ENCODE peak calls at places on chromosomes 12 and 14, in ten cellular contexts. X is fibroblast of lung, J is NB4, M is left lung, F is IMR-90, D is transverse colon, E is suprapubic skin, U is lung, R is heart right ventricle, S is choroid plexus epithelial cell. N is an unnamed sample.

GRCh38 chr14:69877492-69877891 is 1.7 kb upstream of the SMOC1 start:
- DNase-seq in X (peak), D (no peak), M (no peak), U (no peak), S (peak), E (no peak), F (peak), J (peak), R (no peak), N (peak)

GRCh38 chr12:108306014-108306501 is 33.1 kb downstream of the CMKLR1 start:
- DNase-seq in J (peak), R (no peak), U (no peak), E (peak), D (no peak), M (no peak), X (no peak), F (peak), S (peak), N (peak)

GRCh38 chr12:22899184-22899583 is 274.2 kb downstream of the ETNK1 start:
- DNase-seq in F (no peak), S (no peak), D (no peak), E (no peak), M (no peak), X (no peak), U (no peak), R (no peak), J (no peak), N (no peak)

GRCh38 chr12:88185988-88186387 is 43.9 kb downstream of the TMTC3 start:
- DNase-seq in J (no peak), M (no peak), D (no peak), U (no peak), R (no peak), E (no peak), F (peak), S (peak), X (peak), N (peak)

GRCh38 chr14:61838661-61839060 is 76.4 kb downstream of the SNAPC1 start:
- DNase-seq in S (peak), M (no peak), X (peak), D (no peak), U (no peak), J (no peak), E (no peak), R (no peak), F (peak), N (peak)

GRCh38 chr12:109765493-109765810 is 51.8 kb downstream of the FAM222A start:
- DNase-seq in R (no peak), S (no peak), X (no peak), F (no peak), E (no peak), D (no peak), J (no peak), M (no peak), U (no peak), N (no peak)

GRCh38 chr12:95216704-95217376 is 427 bp downstream of the FGD6 start:
- DNase-seq in E (no peak), D (no peak), M (no peak), F (no peak), J (no peak), X (peak), S (peak), U (no peak), R (no peak), N (peak)

GRCh38 chr14:57930241-57930975 is 64.5 kb upstream of the SLC35F4 start:
- DNase-seq in J (no peak), U (no peak), M (no peak), S (no peak), E (no peak), D (no peak), R (no peak), F (no peak), X (no peak), N (no peak)

GRCh38 chr12:53197011-53197640 is 9.9 kb downstream of the ITGB7 start:
- DNase-seq in E (no peak), J (no peak), F (no peak), S (no peak), R (no peak), D (no peak), X (no peak), U (no peak), M (no peak), N (no peak)

GRCh38 chr12:68667896-68668295 is 18.9 kb upstream of the NUP107 start:
- DNase-seq in X (no peak), E (no peak), F (no peak), U (no peak), S (no peak), M (no peak), J (no peak), D (no peak), R (no peak), N (no peak)

GRCh38 chr12:57983150-57983857 is 41.9 kb downstream of the ATP23 start:
- DNase-seq in U (no peak), J (peak), X (peak), F (peak), D (peak), S (peak), M (no peak), R (no peak), E (no peak), N (peak)

GRCh38 chr12:116454950-116455447 is 104.2 kb upstream of the MAP1LC3B2 start:
- DNase-seq in E (no peak), X (peak), M (no peak), U (no peak), S (peak), F (peak), D (no peak), R (no peak), J (no peak), N (peak)

GRCh38 chr12:52581066-52581465 is 7.4 kb upstream of the KRT74 start:
- DNase-seq in J (no peak), F (no peak), R (no peak), M (no peak), D (no peak), U (no peak), X (no peak), E (no peak), S (no peak), N (no peak)

GRCh38 chr14:59018978-59019377 is 169.5 kb upstream of the DAAM1 start:
- DNase-seq in D (no peak), J (peak), F (peak), R (no peak), M (no peak), X (no peak), E (no peak), U (no peak), S (peak), N (peak)

GRCh38 chr14:36161781-36162180 is 14.7 kb downstream of the PTCSC3 start:
- DNase-seq in E (no peak), S (no peak), M (no peak), J (no peak), X (no peak), R (no peak), F (no peak), D (peak), U (no peak), N (no peak)

GRCh38 chr12:92566448-92567040 is 136.2 kb upstream of the PLEKHG7 start:
- DNase-seq in R (no peak), D (no peak), F (no peak), E (no peak), M (no peak), X (peak), S (no peak), U (no peak), J (no peak), N (no peak)

GRCh38 chr12:2288875-2289274 is 236.1 kb downstream of the CACNA1C start:
- DNase-seq in F (no peak), X (no peak), R (no peak), M (no peak), J (no peak), U (no peak), E (no peak), S (no peak), D (no peak), N (no peak)

GRCh38 chr12:98136544-98136943 is 378.8 kb upstream of the TMPO start:
- DNase-seq in D (no peak), X (no peak), U (no peak), F (no peak), E (no peak), J (no peak), S (no peak), R (no peak), M (no peak), N (no peak)

GRCh38 chr14:68814376-68815287 is 21.8 kb upstream of the ZFP36L1 start:
- DNase-seq in E (no peak), X (peak), D (peak), M (no peak), S (peak), J (peak), F (peak), U (no peak), R (no peak), N (peak)

GRCh38 chr12:67069451-67070306 is 199.5 kb upstream of the CAND1 start:
- DNase-seq in E (no peak), F (no peak), U (peak), R (no peak), M (no peak), J (peak), S (no peak), X (no peak), D (peak), N (no peak)

GRCh38 chr14:81416981-81417380 is 16.9 kb upstream of the STON2 start:
- DNase-seq in M (no peak), F (no peak), R (no peak), U (no peak), X (no peak), J (peak), D (no peak), S (no peak), E (no peak), N (no peak)

GRCh38 chr12:105995986-105996385 is 142.8 kb downstream of the NUAK1 start:
- DNase-seq in D (no peak), M (no peak), F (peak), E (no peak), J (no peak), U (no peak), S (peak), R (no peak), X (no peak), N (no peak)

GRCh38 chr14:104262515-104263514 is 124.4 kb downstream of the KIF26A start:
- DNase-seq in M (no peak), S (no peak), U (no peak), R (no peak), E (peak), X (no peak), J (no peak), F (no peak), D (peak), N (no peak)

GRCh38 chr12:85179680-85180300 is 100.2 kb upstream of the ALX1 start:
- DNase-seq in E (no peak), F (peak), D (no peak), X (peak), M (no peak), J (no peak), S (peak), U (no peak), R (no peak), N (peak)

GRCh38 chr12:13175499-13175898 is 21.0 kb upstream of the EMP1 start:
- DNase-seq in D (no peak), F (no peak), S (no peak), X (peak), J (peak), M (no peak), E (no peak), R (no peak), U (no peak), N (peak)

GRCh38 chr12:64392221-64392620 is 1.7 kb upstream of the C12orf56 start:
- DNase-seq in J (peak), M (no peak), U (no peak), S (peak), F (peak), R (no peak), E (no peak), X (peak), D (no peak), N (peak)

GRCh38 chr14:104818714-104819161 is 17.8 kb downstream of the ZBTB42 start:
- DNase-seq in X (no peak), R (no peak), F (no peak), M (no peak), E (no peak), J (no peak), U (no peak), S (no peak), D (no peak), N (no peak)

GRCh38 chr14:56874375-56874774 is 64.1 kb upstream of the OTX2 start:
- DNase-seq in R (no peak), U (no peak), M (no peak), S (no peak), D (peak), F (no peak), J (peak), X (no peak), E (no peak), N (peak)

GRCh38 chr14:32913725-32914124 is 25.0 kb upstream of the NPAS3 start:
- DNase-seq in X (no peak), E (no peak), F (no peak), D (no peak), U (no peak), R (no peak), M (no peak), S (peak), J (no peak), N (peak)

GRCh38 chr12:41230756-41231155 is 42.6 kb downstream of the PDZRN4 start:
- DNase-seq in R (no peak), F (no peak), J (no peak), X (no peak), D (no peak), E (no peak), M (no peak), U (no peak), S (no peak), N (no peak)

GRCh38 chr12:111599459-111600295 is 562 bp upstream of the ATXN2 start:
- DNase-seq in S (peak), R (peak), F (peak), X (peak), U (peak), M (peak), E (peak), D (peak), J (peak), N (peak)

GRCh38 chr14:96805906-96806305 is 8.7 kb downstream of the VRK1 start:
- DNase-seq in J (no peak), S (no peak), X (no peak), D (peak), E (no peak), F (no peak), M (no peak), R (no peak), U (no peak), N (no peak)

GRCh38 chr12:120988658-120989057 is 10.3 kb downstream of the HNF1A start:
- DNase-seq in J (no peak), F (no peak), S (no peak), M (no peak), R (no peak), X (no peak), U (no peak), D (no peak), E (no peak), N (no peak)

GRCh38 chr12:110739894-110740293 is 2.8 kb downstream of the PPP1CC start:
- DNase-seq in M (no peak), R (no peak), D (no peak), J (no peak), U (no peak), S (no peak), E (no peak), F (peak), X (no peak), N (no peak)

GRCh38 chr12:109293106-109293505 is 16.0 kb downstream of the FOXN4 start:
- DNase-seq in S (no peak), J (no peak), X (no peak), D (no peak), E (no peak), R (no peak), F (no peak), U (no peak), M (no peak), N (no peak)

GRCh38 chr12:70002097-70002911 is 177.3 kb downstream of the MYRFL start:
- DNase-seq in F (no peak), X (peak), R (no peak), S (peak), M (no peak), E (no peak), J (no peak), U (no peak), D (peak), N (no peak)

GRCh38 chr12:70006619-70006973 is 181.6 kb downstream of the MYRFL start:
- DNase-seq in D (no peak), J (no peak), X (no peak), E (no peak), S (no peak), F (no peak), M (no peak), U (no peak), R (no peak), N (no peak)

GRCh38 chr12:69999561-69999960 is 174.5 kb downstream of the MYRFL start:
- DNase-seq in J (no peak), U (no peak), M (no peak), D (no peak), F (no peak), R (no peak), S (no peak), E (no peak), X (no peak), N (no peak)

GRCh38 chr12:70005864-70006618 is 181.0 kb downstream of the MYRFL start:
- DNase-seq in X (no peak), U (no peak), M (no peak), F (no peak), E (no peak), R (no peak), J (no peak), D (no peak), S (no peak), N (no peak)

DNA sequence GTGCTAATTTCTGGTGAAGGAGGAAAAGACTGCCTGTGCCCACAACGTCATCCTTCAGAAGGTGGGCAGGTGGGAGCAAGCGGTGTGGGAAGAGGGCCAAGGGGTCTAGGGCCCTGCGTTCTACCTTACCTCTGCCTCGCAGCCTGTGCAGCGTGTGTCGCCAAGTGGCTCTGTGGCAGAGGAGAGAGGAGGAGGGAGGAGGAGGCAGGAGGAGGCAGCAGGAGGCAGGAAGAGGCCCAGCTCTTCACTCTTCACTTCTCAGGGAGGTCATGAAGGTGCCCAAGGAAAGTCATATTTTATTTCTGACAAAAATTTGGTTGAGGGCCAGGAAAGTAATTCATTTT is 177.9 kb downstream of the MYRFL start:
- DNase-seq in J (no peak), F (no peak), X (no peak), R (no peak), E (no peak), M (no peak), U (no peak), D (no peak), S (no peak), N (no peak)
- TF ChIP-seq CTCF in J (no peak), F (no peak), X (no peak), R (no peak), E (no peak), M (no peak), U (no peak), D (no peak), S (no peak), N (no peak)

DNA sequence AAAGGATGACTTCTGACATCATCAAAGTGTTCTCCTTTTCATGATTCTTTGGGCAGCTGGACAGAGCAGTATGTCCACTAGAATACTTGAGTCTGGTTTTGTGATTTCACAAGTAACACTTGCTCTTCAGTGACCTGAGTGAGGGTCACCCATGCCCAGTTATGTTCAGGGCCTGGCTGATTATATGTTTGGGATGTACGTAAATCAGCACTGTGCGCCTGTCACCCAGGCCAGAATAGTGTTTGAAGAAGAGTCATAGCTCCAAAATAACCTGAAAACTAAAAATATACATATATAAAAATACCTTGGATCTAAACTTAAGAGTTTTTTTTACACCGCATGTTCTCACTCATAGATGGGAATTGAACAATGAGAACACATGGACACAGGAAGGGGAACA is 3.8 kb downstream of the BICD1 start:
- DNase-seq in U (no peak), J (no peak), D (no peak), E (no peak), X (no peak), M (no peak), S (no peak), F (no peak), R (no peak), N (no peak)
- H3K4me3 ChIP-seq in U (no peak), J (no peak), D (no peak), E (no peak), X (no peak), M (no peak), S (no peak), F (no peak), R (no peak), N (no peak)

DNA sequence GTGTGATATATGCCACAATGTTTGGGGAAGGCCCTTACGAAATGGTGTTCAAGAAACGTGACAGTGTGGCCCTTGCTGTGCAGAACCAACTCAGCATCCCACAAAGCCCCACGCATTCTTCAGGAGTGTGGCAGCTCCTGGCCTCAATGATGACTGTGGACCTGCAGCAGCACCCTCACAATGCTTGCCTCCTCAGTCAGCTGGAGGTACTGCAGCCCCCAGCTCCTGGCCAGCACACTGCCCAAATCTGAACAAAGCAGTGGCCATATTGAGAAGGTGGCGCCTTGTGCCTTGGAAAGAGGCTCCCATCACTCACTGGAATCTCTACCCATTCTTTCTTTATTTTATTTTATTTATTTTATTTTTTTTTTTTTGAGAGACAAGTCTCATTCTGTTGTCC is 10.4 kb downstream of the POLE2 start:
- DNase-seq in F (no peak), D (no peak), R (no peak), X (no peak), S (peak), M (no peak), U (no peak), J (no peak), E (no peak), N (no peak)
- TF ChIP-seq CTCF in F (no peak), D (no peak), R (no peak), X (peak), S (peak), M (no peak), U (no peak), J (no peak), E (no peak), N (peak)

DNA sequence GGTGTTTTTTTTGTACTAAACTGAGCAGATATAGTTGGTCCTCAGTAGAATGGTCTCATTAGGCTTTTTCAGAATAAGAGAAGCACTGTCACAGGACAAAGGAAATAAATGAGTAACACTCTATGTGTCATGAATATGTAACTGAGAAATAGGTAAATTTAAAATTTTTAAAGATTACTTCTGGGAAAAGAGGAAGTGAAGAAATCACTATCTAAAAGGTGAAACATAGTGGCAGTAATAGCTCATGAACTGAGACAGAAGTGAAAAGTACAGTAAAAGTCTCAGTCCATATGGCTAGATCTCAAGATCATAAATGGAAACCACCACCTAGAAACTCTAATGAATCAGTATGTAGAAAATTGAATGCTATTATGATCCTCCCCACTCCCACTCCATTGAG is 89.3 kb upstream of the TTC7B start:
- DNase-seq in S (no peak), M (no peak), U (no peak), X (no peak), R (no peak), F (no peak), D (no peak), E (no peak), J (no peak), N (no peak)
- H3K4me3 ChIP-seq in S (no peak), M (no peak), U (no peak), X (no peak), R (no peak), F (no peak), D (no peak), E (no peak), J (no peak), N (no peak)